ENCODE peak calls at places on chromosomes 16 and 17, in nine cellular contexts. Y is activated T-cell treated with anti-CD3 and anti-CD28 coated beads for 1 hour; U is NCI-H1092; Z is HS-27A; J is RCC 7860; P is KG1; V is activated CD8-positive, alpha-beta memory T cell treated with anti-CD3 and anti-CD28 coated beads for 1 hour; I is iPS-NIHi11; L is upper lobe of right lung. D is an unnamed sample.

GRCh38 chr17:58533616-58534188 is 19.3 kb upstream of the MTMR4 start:
- DNase-seq in L (no peak), P (no peak), Z (no peak), Y (no peak), U (no peak), I (no peak), V (no peak), J (no peak), D (no peak)

GRCh38 chr17:7133424-7133823 is 18.8 kb upstream of the ASGR2 start:
- DNase-seq in P (no peak), Z (no peak), L (peak), V (no peak), Y (peak), I (no peak), U (no peak), J (no peak), D (no peak)

GRCh38 chr17:80497726-80498241 is 21.4 kb upstream of the NPTX1 start:
- DNase-seq in V (no peak), L (no peak), Z (no peak), Y (no peak), P (no peak), U (no peak), I (no peak), J (no peak), D (no peak)

GRCh38 chr16:89360760-89361435 is 129.5 kb downstream of the ANKRD11 start:
- DNase-seq in P (peak), Y (peak), V (peak), I (no peak), L (peak), U (no peak), J (no peak), Z (no peak), D (no peak)

GRCh38 chr17:19333132-19333440 is 29.4 kb downstream of the B9D1 start:
- DNase-seq in I (no peak), J (no peak), Y (no peak), Z (no peak), P (no peak), U (no peak), V (no peak), L (peak), D (no peak)

GRCh38 chr17:49973271-49973615 is 4.3 kb downstream of the DLX4 start:
- DNase-seq in V (no peak), J (no peak), Y (no peak), Z (no peak), L (no peak), P (no peak), U (no peak), I (no peak), D (no peak)

GRCh38 chr16:49827806-49828428 is 28.0 kb downstream of the ZNF423 start:
- DNase-seq in P (no peak), Y (no peak), I (no peak), V (no peak), J (no peak), Z (no peak), U (no peak), L (no peak), D (no peak)

GRCh38 chr17:79654960-79655382 is 44.1 kb upstream of the RBFOX3 start:
- DNase-seq in Z (no peak), I (no peak), J (no peak), P (no peak), L (peak), U (no peak), Y (no peak), V (no peak), D (no peak)